ENCODE peak calls at places on chromosomes 13 and 19, in four cellular contexts. X is psoas muscle, V is Peyer's patch, K is DND-41. N is an unnamed sample.

GRCh38 chr13:45546410-45546765 is 69.2 kb downstream of the ERICH6B start:
- DNase-seq in X (no peak), V (no peak), K (no peak), N (no peak)

GRCh38 chr19:54616057-54616456 is 14.2 kb upstream of the LILRB1 start:
- DNase-seq in K (no peak), X (no peak), V (no peak), N (no peak)

GRCh38 chr19:29323972-29324680 is 111.2 kb upstream of the UQCRFS1 start:
- DNase-seq in X (no peak), K (no peak), V (no peak), N (no peak)

GRCh38 chr13:111947876-111948275 is 119.1 kb upstream of the SOX1 start:
- DNase-seq in K (no peak), V (no peak), X (no peak), N (no peak)

GRCh38 chr13:46058268-46058667 is 5.7 kb upstream of the ZC3H13 start:
- DNase-seq in X (no peak), K (no peak), V (no peak), N (no peak)

GRCh38 chr19:32881766-32882165 is 12.2 kb upstream of the SLC7A9 start:
- DNase-seq in V (no peak), K (no peak), X (peak; percentile 27), N (no peak)

GRCh38 chr13:35107535-35107934 is 165.5 kb downstream of the NBEA start:
- DNase-seq in X (no peak), V (no peak), K (no peak), N (no peak)

GRCh38 chr13:91311491-91311890 is 36.0 kb upstream of the MIR17HG start:
- DNase-seq in K (no peak), X (no peak), V (no peak), N (no peak)

GRCh38 chr13:38684714-38685113 is 2.2 kb upstream of the FREM2 start:
- DNase-seq in V (no peak), K (no peak), X (no peak), N (no peak)

GRCh38 chr19:39341720-39342604 is at the start of gene SAMD4B:
- DNase-seq in X (peak; percentile 100), V (peak; percentile 100), K (peak; percentile 99), N (peak; percentile 97)

GRCh38 chr13:100707818-100708740 is 33.5 kb upstream of the TMTC4 start:
- DNase-seq in X (no peak), V (no peak), K (no peak), N (no peak)

GRCh38 chr13:79547211-79547610 is 66.3 kb downstream of the NDFIP2 start:
- DNase-seq in K (no peak), V (no peak), X (no peak), N (no peak)

GRCh38 chr13:45393941-45394570 is 24.1 kb downstream of the SLC25A30 start:
- DNase-seq in V (peak; percentile 53), K (peak; percentile 43), X (no peak), N (no peak)

GRCh38 chr13:103101902-103102301 is 35.7 kb upstream of the SLC10A2 start:
- DNase-seq in K (no peak), X (no peak), V (no peak), N (no peak)

GRCh38 chr19:36805364-36805763 is 32.8 kb upstream of the ZNF850 start:
- DNase-seq in X (no peak), K (no peak), V (no peak), N (no peak)

GRCh38 chr19:34135401-34135800 is 36.9 kb upstream of the LSM14A start:
- DNase-seq in K (no peak), X (no peak), V (no peak), N (no peak)

GRCh38 chr13:80338781-80339577 is 1.9 kb downstream of the SPRY2 start:
- DNase-seq in X (peak; percentile 89), V (peak; percentile 76), K (peak; percentile 18), N (peak; percentile 91)

GRCh38 chr13:50131998-50132936 is 117.0 kb downstream of the KCNRG start:
- DNase-seq in X (no peak), V (no peak), K (no peak), N (no peak)

GRCh38 chr19:55486971-55487883 is 1.0 kb upstream of the SSC5D start:
- DNase-seq in X (peak; percentile 85), K (no peak), V (no peak), N (peak; percentile 88)

GRCh38 chr19:42134671-42135070 is 2.4 kb upstream of the POU2F2 start:
- DNase-seq in X (no peak), V (no peak), K (no peak), N (no peak)

GRCh38 chr19:8368136-8368535 is 4.2 kb downstream of the ANGPTL4 start:
- DNase-seq in K (no peak), X (peak; percentile 52), V (no peak), N (no peak)

GRCh38 chr19:42422576-42423461 is 4.4 kb downstream of the LIPE start:
- DNase-seq in V (peak; percentile 87), K (no peak), X (peak; percentile 70), N (no peak)

GRCh38 chr19:2550431-2551171 is 74.7 kb downstream of the GADD45B start:
- DNase-seq in V (peak; percentile 48), X (peak; percentile 90), K (no peak), N (no peak)

GRCh38 chr19:41696402-41697197 is 8.5 kb upstream of the CEACAM7 start:
- DNase-seq in V (no peak), X (no peak), K (peak; percentile 56), N (no peak)

GRCh38 chr13:45415112-45415511 is 3.1 kb downstream of the SLC25A30 start:
- DNase-seq in K (no peak), V (no peak), X (no peak), N (no peak)

GRCh38 chr19:46990998-46991676 is 28.5 kb upstream of the NPAS1 start:
- DNase-seq in K (peak; percentile 58), V (peak; percentile 81), X (peak; percentile 89), N (peak; percentile 83)

GRCh38 chr19:46603752-46604241 is 2.7 kb downstream of the CALM3 start:
- DNase-seq in X (no peak), V (no peak), K (no peak), N (no peak)

GRCh38 chr13:43271152-43271551 is 247.8 kb downstream of the DNAJC15 start:
- DNase-seq in X (no peak), K (no peak), V (no peak), N (no peak)

GRCh38 chr19:47226426-47227346 is 4.3 kb downstream of the BBC3 start:
- DNase-seq in V (peak; percentile 84), X (peak; percentile 92), K (peak; percentile 91), N (peak; percentile 91)

GRCh38 chr13:71499235-71499634 is 367.8 kb downstream of the DACH1 start:
- DNase-seq in V (no peak), X (no peak), K (no peak), N (no peak)

GRCh38 chr13:105915451-105915850 is 620.0 kb downstream of the EFNB2 start:
- DNase-seq in V (no peak), K (no peak), X (no peak), N (no peak)

GRCh38 chr13:80276371-80277289 is 64.3 kb downstream of the SPRY2 start:
- DNase-seq in K (no peak), X (no peak), V (no peak), N (no peak)

GRCh38 chr13:25733061-25733491 is 318.7 kb downstream of the SHISA2 start:
- DNase-seq in V (no peak), X (no peak), K (no peak), N (no peak)

GRCh38 chr19:2282062-2282861 is at the start of gene PEAK3:
- DNase-seq in V (peak; percentile 75), K (no peak), X (peak; percentile 85), N (peak; percentile 79)

GRCh38 chr19:38392707-38393308 is 4.3 kb downstream of the SPRED3 start:
- DNase-seq in X (no peak), K (no peak), V (peak; percentile 61), N (no peak)

GRCh38 chr13:29676941-29677452 is 81.5 kb upstream of the SLC7A1 start:
- DNase-seq in X (no peak), V (peak; percentile 54), K (no peak), N (no peak)

GRCh38 chr19:35959968-35960320 is 23.8 kb downstream of the LRFN3 start:
- DNase-seq in X (no peak), K (no peak), V (no peak), N (no peak)

GRCh38 chr19:22622901-22623840 is 11.0 kb upstream of the ZNF492 start:
- DNase-seq in K (no peak), X (no peak), V (no peak), N (no peak)
- H3K9me3 ChIP-seq in K (peaks cover 15% of the 10 kb centered on the region), X (no peaks in the 10 kb centered on the region), V (no peaks in the 10 kb centered on the region), N (no peaks in the 10 kb centered on the region)

GRCh38 chr13:99415851-99416331 is 85.4 kb upstream of the TM9SF2 start:
- DNase-seq in X (peak; percentile 48), V (no peak), K (peak; percentile 30), N (peak; percentile 65)

GRCh38 chr13:99417151-99417820 is 84.0 kb upstream of the TM9SF2 start:
- DNase-seq in K (peak; percentile 59), X (peak; percentile 12), V (peak; percentile 27), N (no peak)

GRCh38 chr13:99417821-99418662 is 83.2 kb upstream of the TM9SF2 start:
- DNase-seq in K (no peak), V (no peak), X (peak; percentile 21), N (no peak)

GRCh38 chr13:99415014-99415650 is 86.1 kb upstream of the TM9SF2 start:
- DNase-seq in V (no peak), X (peak; percentile 41), K (no peak), N (peak; percentile 38)

GRCh38 chr13:99416411-99417121 is 84.7 kb upstream of the TM9SF2 start:
- DNase-seq in K (no peak), X (peak; percentile 39), V (peak; percentile 30), N (peak; percentile 13)
- H3K4me1 ChIP-seq in K (peaks cover 57% of the 10 kb centered on the region), X (no peaks in the 10 kb centered on the region), V (peaks cover 11% of the 10 kb centered on the region), N (no peaks in the 10 kb centered on the region)

GRCh38 chr13:97429681-97430081 is 4.3 kb upstream of the RAP2A start:
- DNase-seq in V (no peak), K (no peak), X (no peak), N (peak; percentile 27)
- H3K27ac ChIP-seq in V (no peak overlapping the region), K (no peak overlapping the region), X (peak overlapping the region; percentile 97), N (no peak overlapping the region)

DNA sequence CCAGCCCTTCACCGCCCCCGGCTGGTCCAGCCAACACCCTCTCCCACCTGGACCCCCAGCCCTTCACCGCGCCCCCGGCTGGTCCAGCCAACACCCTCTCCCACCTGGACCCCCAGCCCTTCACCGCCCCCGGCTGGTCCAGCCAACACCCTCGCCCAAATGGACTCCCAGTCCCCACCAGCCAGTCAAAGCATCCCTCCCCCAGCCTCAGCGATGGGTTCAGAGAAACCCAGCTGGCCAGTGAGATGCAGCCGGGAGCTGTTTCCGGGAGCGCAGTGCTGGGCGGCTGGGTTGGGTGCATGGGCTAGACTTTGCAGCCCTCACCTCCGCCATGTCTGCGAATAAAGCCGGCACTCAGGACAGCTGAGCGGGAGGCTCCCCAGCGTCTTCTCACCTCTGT is 6.5 kb upstream of the CDC34 start:
- DNase-seq in V (no peak), K (no peak), X (no peak), N (no peak)
- H3K9me3 ChIP-seq in V (no peaks in the 10 kb centered on the region), K (no peaks in the 10 kb centered on the region), X (no peaks in the 10 kb centered on the region), N (no peaks in the 10 kb centered on the region)

GRCh38 chr19:31559494-31559893 is 210.3 kb upstream of the TSHZ3 start:
- DNase-seq in K (no peak), V (no peak), X (no peak), N (no peak)

GRCh38 chr19:31560771-31561080 is 211.5 kb upstream of the TSHZ3 start:
- DNase-seq in V (no peak), K (no peak), X (no peak), N (no peak)

GRCh38 chr19:31560021-31560770 is 211.0 kb upstream of the TSHZ3 start:
- DNase-seq in K (no peak), X (no peak), V (no peak), N (no peak)

GRCh38 chr19:31567776-31568175 is 218.5 kb upstream of the TSHZ3 start:
- DNase-seq in V (no peak), K (no peak), X (no peak), N (peak; percentile 53)

GRCh38 chr19:31562916-31563626 is 213.8 kb upstream of the TSHZ3 start:
- DNase-seq in X (no peak), K (no peak), V (no peak), N (no peak)
- H3K4me1 ChIP-seq in X (no peaks in the 10 kb centered on the region), K (no peaks in the 10 kb centered on the region), V (no peaks in the 10 kb centered on the region), N (no peaks in the 10 kb centered on the region)

N was measured in tibial artery.